ENCODE peak calls at places on chromosomes 3 and 15, in eight cellular contexts. S, Z, K, F, U, I, Q and L are unnamed samples.

GRCh38 chr3:151183253-151183652 is 19.8 kb downstream of the GPR171 start:
- DNase-seq in S (no peak), Z (no peak), K (no peak), F (no peak), U (no peak), I (no peak), Q (no peak), L (no peak)

GRCh38 chr15:92455271-92455670 is 61.6 kb downstream of the ST8SIA2 start:
- DNase-seq in S (no peak), Z (no peak), K (no peak), F (no peak), U (no peak), I (no peak), Q (no peak), L (no peak)

GRCh38 chr3:71958533-71958932 is 173.6 kb upstream of the PROK2 start:
- DNase-seq in S (no peak), Z (no peak), K (no peak), F (no peak), U (no peak), I (no peak), Q (no peak), L (no peak)

GRCh38 chr3:140343709-140344417 is 334.0 kb upstream of the TRIM42 start:
- DNase-seq in S (no peak), Z (no peak), K (no peak), F (no peak), U (no peak), I (no peak), Q (no peak), L (no peak)

GRCh38 chr15:52233405-52233804 is 42.2 kb upstream of the GNB5 start:
- DNase-seq in S (no peak), Z (no peak), K (no peak), F (no peak), U (no peak), I (no peak), Q (no peak), L (no peak)

GRCh38 chr3:133258358-133258757 is 141.5 kb upstream of the BFSP2 start:
- DNase-seq in S (no peak), Z (no peak), K (no peak), F (no peak), U (no peak), I (no peak), Q (no peak), L (no peak)

GRCh38 chr3:41199866-41200668 is 762 bp downstream of the CTNNB1 start:
- DNase-seq in S (peak; percentile 34), Z (peak; percentile 76), K (no peak), F (peak; percentile 32), U (no peak), I (peak; percentile 50), Q (peak; percentile 28), L (no peak)

GRCh38 chr3:70312336-70312735 is at the start of gene MDFIC2:
- DNase-seq in S (no peak), Z (no peak), K (no peak), F (no peak), U (no peak), I (no peak), Q (no peak), L (no peak)

GRCh38 chr3:33645060-33645841 is 72.8 kb downstream of the CLASP2 start:
- DNase-seq in S (peak; percentile 46), Z (no peak), K (no peak), F (no peak), U (no peak), I (no peak), Q (peak; percentile 24), L (no peak)

GRCh38 chr15:93231994-93232393 is 143.0 kb upstream of the RGMA start:
- DNase-seq in S (no peak), Z (no peak), K (no peak), F (no peak), U (no peak), I (no peak), Q (no peak), L (no peak)

GRCh38 chr3:194661946-194662345 is 10.0 kb downstream of the LSG1 start:
- DNase-seq in S (no peak), Z (no peak), K (no peak), F (no peak), U (no peak), I (no peak), Q (no peak), L (no peak)

GRCh38 chr3:55880357-55880756 is 393.3 kb upstream of the WNT5A start:
- DNase-seq in S (peak; percentile 11), Z (no peak), K (no peak), F (no peak), U (no peak), I (no peak), Q (no peak), L (no peak)

GRCh38 chr3:149964296-149964695 is 6.4 kb downstream of the PFN2 start:
- DNase-seq in S (no peak), Z (no peak), K (no peak), F (peak; percentile 33), U (no peak), I (no peak), Q (no peak), L (no peak)

GRCh38 chr3:150248116-150248864 is 159.8 kb upstream of the TSC22D2 start:
- DNase-seq in S (no peak), Z (no peak), K (peak; percentile 83), F (no peak), U (no peak), I (peak; percentile 55), Q (no peak), L (no peak)

GRCh38 chr3:11850003-11850402 is 3.3 kb upstream of the TAMM41 start:
- DNase-seq in S (no peak), Z (no peak), K (no peak), F (no peak), U (no peak), I (no peak), Q (no peak), L (no peak)

GRCh38 chr15:69324031-69324430 is 25.3 kb downstream of the PAQR5 start:
- DNase-seq in S (no peak), Z (peak; percentile 64), K (peak; percentile 50), F (no peak), U (no peak), I (no peak), Q (no peak), L (no peak)

GRCh38 chr15:37019479-37020433 is 80.6 kb downstream of the MEIS2 start:
- DNase-seq in S (no peak), Z (no peak), K (no peak), F (no peak), U (no peak), I (peak; percentile 14), Q (no peak), L (no peak)

GRCh38 chr15:61528590-61528929 is 299.5 kb upstream of the RORA start:
- DNase-seq in S (no peak), Z (no peak), K (peak; percentile 17), F (no peak), U (no peak), I (no peak), Q (no peak), L (no peak)

GRCh38 chr15:52523192-52523591 is 5.5 kb downstream of the MYO5A start:
- DNase-seq in S (peak; percentile 22), Z (no peak), K (peak; percentile 9), F (no peak), U (no peak), I (peak; percentile 82), Q (no peak), L (no peak)

GRCh38 chr15:101024709-101025108 is 105.6 kb downstream of the LRRK1 start:
- DNase-seq in S (no peak), Z (no peak), K (no peak), F (no peak), U (no peak), I (no peak), Q (no peak), L (no peak)

GRCh38 chr3:170257145-170257544 is 34.9 kb downstream of the PRKCI start:
- DNase-seq in S (no peak), Z (no peak), K (no peak), F (no peak), U (no peak), I (no peak), Q (no peak), L (no peak)

GRCh38 chr15:81312790-81313543 is 11.0 kb downstream of the STARD5 start:
- DNase-seq in S (peak; percentile 99), Z (no peak), K (peak; percentile 75), F (no peak), U (peak; percentile 84), I (peak; percentile 93), Q (no peak), L (no peak)

GRCh38 chr3:51637941-51638471 is 33.0 kb upstream of the TEX264 start:
- DNase-seq in S (peak; percentile 72), Z (peak; percentile 59), K (peak; percentile 28), F (peak; percentile 4), U (no peak), I (peak; percentile 57), Q (no peak), L (no peak)

GRCh38 chr3:78754066-78754743 is 1013.6 kb downstream of the ROBO1 start:
- DNase-seq in S (peak; percentile 49), Z (no peak), K (peak; percentile 73), F (peak; percentile 91), U (no peak), I (peak; percentile 12), Q (no peak), L (no peak)

GRCh38 chr3:161939919-161940693 is 443.5 kb downstream of the OTOL1 start:
- DNase-seq in S (no peak), Z (no peak), K (no peak), F (no peak), U (no peak), I (no peak), Q (no peak), L (no peak)

GRCh38 chr15:87656373-87656772 is 600.2 kb downstream of the NTRK3 start:
- DNase-seq in S (no peak), Z (no peak), K (no peak), F (no peak), U (no peak), I (no peak), Q (no peak), L (no peak)

GRCh38 chr3:79651536-79652065 is 116.2 kb downstream of the ROBO1 start:
- DNase-seq in S (no peak), Z (peak; percentile 61), K (peak; percentile 15), F (no peak), U (no peak), I (no peak), Q (no peak), L (no peak)

GRCh38 chr3:197463279-197463678 is 92.5 kb downstream of the BDH1 start:
- DNase-seq in S (no peak), Z (no peak), K (peak; percentile 41), F (no peak), U (no peak), I (no peak), Q (no peak), L (no peak)

GRCh38 chr3:85781806-85782205 is 823.0 kb downstream of the CADM2 start:
- DNase-seq in S (no peak), Z (no peak), K (peak; percentile 38), F (no peak), U (no peak), I (no peak), Q (no peak), L (no peak)

GRCh38 chr3:30475038-30475808 is 131.2 kb upstream of the TGFBR2 start:
- DNase-seq in S (no peak), Z (no peak), K (no peak), F (no peak), U (no peak), I (no peak), Q (peak; percentile 3), L (no peak)

GRCh38 chr3:177041021-177041729 is 156.1 kb downstream of the TBL1XR1 start:
- DNase-seq in S (peak; percentile 86), Z (no peak), K (no peak), F (peak; percentile 54), U (no peak), I (no peak), Q (no peak), L (no peak)

GRCh38 chr15:100783760-100784492 is 95.7 kb upstream of the ALDH1A3 start:
- DNase-seq in S (no peak), Z (peak; percentile 39), K (no peak), F (no peak), U (no peak), I (no peak), Q (no peak), L (peak; percentile 70)

GRCh38 chr15:28995193-28995592 is 109.4 kb downstream of the APBA2 start:
- DNase-seq in S (no peak), Z (no peak), K (no peak), F (peak; percentile 89), U (no peak), I (no peak), Q (no peak), L (no peak)